ENCODE peak calls at places on chromosome 4, in seven cellular contexts. E is H9, N is colonic mucosa, Z is MM.1S, V is bronchial epithelial cell, C is type B pancreatic cell, F is tibial artery. Q is an unnamed sample.

GRCh38 chr4:85963231-85963630 is 396.6 kb downstream of the MAPK10 start:
- DNase-seq in V (no peak), N (no peak), E (no peak), F (no peak), Z (no peak), C (no peak), Q (no peak)

GRCh38 chr4:183261953-183262775 is 57.9 kb downstream of the CLDN22 start:
- DNase-seq in E (peak), N (peak), F (peak), Z (peak), V (peak), C (peak), Q (peak)

GRCh38 chr4:184807797-184808718 is 17.7 kb downstream of the ACSL1 start:
- DNase-seq in V (peak), F (no peak), N (no peak), C (no peak), E (peak), Z (no peak), Q (no peak)

GRCh38 chr4:85398276-85398675 is 76.7 kb upstream of the ARHGAP24 start:
- DNase-seq in F (no peak), Z (no peak), C (no peak), E (no peak), V (no peak), N (no peak), Q (no peak)

GRCh38 chr4:145852256-145852839 is 86.3 kb downstream of the ZNF827 start:
- DNase-seq in Z (no peak), V (no peak), C (no peak), F (no peak), E (no peak), N (no peak), Q (no peak)

GRCh38 chr4:184648220-184649025 is 824 bp downstream of the CASP3 start:
- DNase-seq in F (peak), E (peak), N (peak), V (peak), Z (peak), C (peak), Q (peak)

GRCh38 chr4:69060651-69061308 is 35.5 kb upstream of the UGT2B7 start:
- DNase-seq in E (no peak), N (no peak), Z (no peak), F (no peak), V (no peak), C (no peak), Q (no peak)

GRCh38 chr4:79759793-79760192 is 313.2 kb downstream of the ANTXR2 start:
- DNase-seq in V (no peak), C (no peak), Z (no peak), E (no peak), N (no peak), F (no peak), Q (no peak)

GRCh38 chr4:60812811-60813210 is 387.3 kb upstream of the ADGRL3 start:
- DNase-seq in N (no peak), Z (peak), E (no peak), F (no peak), C (no peak), V (no peak), Q (no peak)

GRCh38 chr4:42122237-42122636 is 30.2 kb downstream of the BEND4 start:
- DNase-seq in N (no peak), V (no peak), Z (no peak), F (no peak), C (no peak), E (no peak), Q (no peak)

GRCh38 chr4:4425119-4425690 is 38.3 kb downstream of the NSG1 start:
- DNase-seq in N (no peak), E (no peak), Z (no peak), C (peak), V (peak), F (no peak), Q (no peak)

GRCh38 chr4:8707045-8707781 is 114.6 kb downstream of the CPZ start:
- DNase-seq in N (no peak), V (no peak), F (peak), Z (no peak), E (peak), C (peak), Q (no peak)

GRCh38 chr4:16001484-16001858 is 38.5 kb upstream of the FGFBP2 start:
- DNase-seq in F (peak), Z (peak), N (peak), C (no peak), E (peak), V (peak), Q (peak)

GRCh38 chr4:144905286-144905685 is 192.7 kb downstream of the ANAPC10 start:
- DNase-seq in N (no peak), F (no peak), V (no peak), E (no peak), C (no peak), Z (no peak), Q (no peak)

GRCh38 chr4:174789666-174790065 is 39.4 kb downstream of the GLRA3 start:
- DNase-seq in C (no peak), N (no peak), F (no peak), V (no peak), Z (no peak), E (no peak), Q (no peak)

GRCh38 chr4:74088396-74088795 is 10.6 kb downstream of the CXCL2 start:
- DNase-seq in V (no peak), F (no peak), C (no peak), N (no peak), E (no peak), Z (no peak), Q (no peak)

GRCh38 chr4:1080961-1081688 is 32.2 kb downstream of the RNF212 start:
- DNase-seq in E (peak), F (no peak), C (no peak), V (peak), N (no peak), Z (no peak), Q (no peak)

GRCh38 chr4:174490356-174490969 is 31.8 kb downstream of the HPGD start:
- DNase-seq in V (peak), N (no peak), Z (peak), F (no peak), C (no peak), E (no peak), Q (no peak)

GRCh38 chr4:187993827-187994226 is 1.7 kb upstream of the ZFP42 start:
- DNase-seq in Z (no peak), N (no peak), V (no peak), C (no peak), F (no peak), E (peak), Q (no peak)
- TF ChIP-seq CTCF in Z (peak), N (no peak), V (no peak), C (peak), F (no peak), E (peak), Q (no peak)

DNA sequence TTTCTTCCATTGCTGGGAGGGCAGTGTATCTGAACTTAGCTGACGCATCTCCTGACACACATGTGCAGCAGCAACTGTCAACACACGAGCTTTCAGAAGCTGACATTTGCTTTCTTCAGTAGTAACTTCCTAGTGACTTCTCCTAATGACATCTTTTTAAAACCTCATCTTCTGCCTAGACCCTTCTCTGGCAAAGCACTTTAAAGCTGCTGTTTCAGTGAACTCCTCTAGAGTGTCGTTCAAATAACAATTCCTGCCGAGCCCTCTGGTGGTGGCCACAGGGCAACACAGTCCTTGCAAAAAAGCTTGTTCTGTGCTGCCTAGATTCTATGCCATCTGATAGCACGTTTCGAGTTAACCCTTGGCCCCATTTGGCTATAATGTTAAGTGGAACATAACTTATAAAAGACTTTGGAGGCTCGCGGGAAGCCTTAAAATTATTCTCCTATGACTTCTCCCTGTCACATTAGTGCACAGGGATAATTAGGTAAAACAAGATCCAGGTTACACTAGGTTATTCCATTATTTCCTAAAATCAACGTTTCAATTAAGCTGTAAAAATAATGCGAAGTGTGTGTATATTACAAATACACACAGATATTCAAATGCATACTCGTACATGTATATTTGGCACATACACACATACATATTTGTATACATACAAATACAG is 2340.8 kb downstream of the PCDH7 start:
- DNase-seq in E (peak), Z (peak), V (peak), C (peak), N (peak), F (no peak), Q (no peak)
- TF ChIP-seq CTCF in E (peak), Z (peak), V (peak), C (peak), N (peak), F (peak), Q (peak)

GRCh38 chr4:108512615-108513505 is 107.5 kb upstream of the RPL34 start:
- DNase-seq in V (peak), Z (no peak), C (peak), N (peak), F (no peak), E (peak), Q (no peak)
- TF ChIP-seq CTCF in V (peak), Z (no peak), C (peak), N (no peak), F (no peak), E (peak), Q (peak)

GRCh38 chr4:115030281-115030680 is 83.1 kb downstream of the NDST4 start:
- DNase-seq in N (no peak), F (no peak), E (no peak), C (no peak), Z (no peak), V (no peak), Q (no peak)

GRCh38 chr4:115028682-115029385 is 84.6 kb downstream of the NDST4 start:
- DNase-seq in C (no peak), E (no peak), V (no peak), F (no peak), N (no peak), Z (no peak), Q (no peak)
- TF ChIP-seq CTCF in C (no peak), E (no peak), V (no peak), F (no peak), N (no peak), Z (no peak), Q (no peak)

DNA sequence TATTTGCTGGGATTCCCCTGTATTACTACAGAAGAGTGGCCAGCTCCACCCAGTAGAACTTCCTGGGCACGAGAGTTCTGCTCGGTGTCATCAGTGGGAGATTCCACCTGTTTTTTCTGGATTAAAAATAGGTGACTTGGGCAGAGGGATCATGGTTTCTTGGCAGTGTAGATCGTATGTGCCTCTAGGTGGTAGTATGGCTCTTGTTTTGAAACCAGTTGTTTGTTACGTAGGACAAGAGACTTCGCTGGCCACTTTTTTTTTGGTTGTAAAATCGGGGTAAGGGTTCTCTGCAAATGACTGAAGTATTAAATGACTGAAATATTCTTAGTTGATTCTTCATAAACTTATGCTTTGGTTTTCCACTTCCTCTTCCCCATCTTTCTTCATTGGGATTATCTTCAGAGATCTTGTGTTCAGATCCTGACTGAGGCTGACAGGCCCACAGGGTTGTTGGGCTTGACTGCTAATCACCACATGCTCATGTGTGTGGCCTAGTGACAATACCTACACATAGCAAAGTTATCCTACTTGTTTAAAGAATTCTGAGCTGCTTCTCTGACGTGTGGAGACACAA is 43.8 kb upstream of the WDR1 start:
- DNase-seq in V (peak), E (peak), N (no peak), F (no peak), Z (no peak), C (no peak), Q (no peak)
- TF ChIP-seq CTCF in V (peak), E (peak), N (peak), F (peak), Z (no peak), C (peak), Q (no peak)

GRCh38 chr4:17126306-17126978 is 228.0 kb upstream of the LDB2 start:
- DNase-seq in Z (no peak), V (no peak), N (no peak), F (no peak), E (no peak), C (no peak), Q (no peak)

GRCh38 chr4:17128268-17128667 is 229.8 kb upstream of the LDB2 start:
- DNase-seq in Z (no peak), N (no peak), V (no peak), F (no peak), E (no peak), C (no peak), Q (no peak)

GRCh38 chr4:17120761-17121160 is 222.3 kb upstream of the LDB2 start:
- DNase-seq in Z (no peak), E (no peak), V (no peak), N (no peak), F (no peak), C (no peak), Q (no peak)

DNA sequence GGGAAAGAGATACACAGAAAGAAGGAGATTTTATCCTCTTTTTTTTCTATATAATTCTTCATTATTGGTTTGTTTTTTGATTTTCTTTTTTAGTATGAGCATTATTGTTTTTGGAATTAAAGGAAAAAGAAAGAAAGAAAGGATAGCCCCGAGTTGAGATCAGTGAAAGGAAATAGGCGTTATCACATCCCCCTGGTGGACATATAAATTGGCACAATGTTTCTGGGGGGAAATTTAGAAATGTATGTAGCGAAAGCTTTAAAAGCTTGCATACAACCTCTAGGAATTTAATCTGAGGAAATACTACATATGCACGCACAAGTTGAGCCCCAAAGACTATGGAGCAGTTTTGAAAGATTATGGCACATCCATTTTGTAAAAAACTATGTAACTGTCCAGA is 226.3 kb upstream of the LDB2 start:
- DNase-seq in Z (no peak), N (no peak), E (no peak), V (no peak), F (no peak), C (no peak), Q (no peak)
- TF ChIP-seq CTCF in Z (no peak), N (no peak), E (peak), V (no peak), F (no peak), C (peak), Q (no peak)

Q was measured in GM13976.